ENCODE peak calls at places on chromosomes 2 and 18, in eight cellular contexts. I is K562, V is astrocyte, Y is SK-N-SH, R is HCT116, J is GM12878, N is GM23248, A is A549. O is an unnamed sample.

GRCh38 chr18:8260319-8260718 is 348.9 kb upstream of the RAB12 start:
- DNase-seq in I (no peak), V (peak; percentile 18), Y (no peak), N (peak; percentile 13), A (no peak), J (no peak), R (no peak), O (no peak)

GRCh38 chr18:63883617-63884016 is 3.9 kb upstream of the SERPINB2 start:
- DNase-seq in N (peak; percentile 23), Y (no peak), J (no peak), V (no peak), R (no peak), I (no peak), A (no peak), O (no peak)

GRCh38 chr18:8162797-8163196 is 446.4 kb upstream of the RAB12 start:
- DNase-seq in V (no peak), J (no peak), R (no peak), I (no peak), A (no peak), N (no peak), Y (no peak), O (peak; percentile 15)

GRCh38 chr2:241867776-241868420 is 1.6 kb upstream of the RTP5 start:
- DNase-seq in A (no peak), Y (peak; percentile 42), R (no peak), J (no peak), N (peak; percentile 17), I (no peak), V (no peak), O (no peak)

GRCh38 chr2:172836386-172837200 is 100.9 kb downstream of the RAPGEF4 start:
- DNase-seq in I (no peak), Y (no peak), R (peak; percentile 56), V (peak; percentile 80), J (no peak), N (peak; percentile 79), A (peak; percentile 76), O (no peak)

GRCh38 chr2:226251661-226252060 is 548.0 kb downstream of the IRS1 start:
- DNase-seq in N (no peak), R (no peak), V (no peak), A (no peak), Y (no peak), J (no peak), I (no peak), O (no peak)

GRCh38 chr2:18455256-18455862 is 105.1 kb downstream of the RDH14 start:
- DNase-seq in I (no peak), A (peak; percentile 5), N (peak; percentile 81), Y (peak; percentile 7), R (no peak), J (no peak), V (peak; percentile 82), O (peak; percentile 37)

GRCh38 chr2:173109253-173110188 is 33.9 kb downstream of the MAP3K20 start:
- DNase-seq in Y (no peak), J (no peak), A (peak; percentile 77), N (peak; percentile 76), V (peak; percentile 90), R (no peak), I (no peak), O (no peak)

GRCh38 chr2:234491281-234491680 is 5.6 kb downstream of the ARL4C start:
- DNase-seq in A (no peak), J (no peak), I (no peak), Y (no peak), V (peak; percentile 46), N (no peak), R (no peak), O (no peak)

GRCh38 chr2:54859997-54860701 is 136.7 kb downstream of the EML6 start:
- DNase-seq in A (peak; percentile 55), J (no peak), Y (no peak), I (no peak), V (peak; percentile 96), N (peak; percentile 84), R (no peak), O (no peak)

GRCh38 chr2:226426292-226426736 is 373.3 kb downstream of the IRS1 start:
- DNase-seq in R (no peak), A (peak; percentile 65), I (no peak), Y (no peak), N (peak; percentile 90), V (peak; percentile 93), J (no peak), O (no peak)

GRCh38 chr2:167187049-167187727 is 298.9 kb downstream of the XIRP2 start:
- DNase-seq in A (no peak), Y (no peak), R (no peak), N (no peak), J (no peak), I (no peak), V (no peak), O (no peak)

GRCh38 chr18:7305416-7305815 is 74.5 kb downstream of the LRRC30 start:
- DNase-seq in I (no peak), R (no peak), J (no peak), N (no peak), V (no peak), Y (no peak), A (no peak), O (no peak)

GRCh38 chr2:86679036-86679435 is 41.1 kb upstream of the RMND5A start:
- DNase-seq in J (no peak), V (no peak), Y (no peak), I (no peak), A (no peak), R (no peak), N (no peak), O (no peak)

GRCh38 chr2:150620860-150621259 is 133.4 kb upstream of the RND3 start:
- DNase-seq in V (peak; percentile 39), R (no peak), I (no peak), A (no peak), J (no peak), N (peak; percentile 62), Y (no peak), O (no peak)

GRCh38 chr2:213627054-213627710 is 342.9 kb downstream of the SPAG16 start:
- DNase-seq in N (no peak), A (no peak), Y (no peak), I (no peak), J (peak; percentile 46), R (no peak), V (no peak), O (no peak)

GRCh38 chr18:60358516-60358915 is 14.1 kb downstream of the MC4R start:
- DNase-seq in R (no peak), Y (no peak), A (no peak), N (peak; percentile 40), V (peak; percentile 40), J (no peak), I (no peak), O (no peak)

GRCh38 chr2:26001743-26002341 is 19.5 kb upstream of the KIF3C start:
- DNase-seq in I (no peak), J (no peak), R (no peak), A (peak; percentile 78), V (no peak), N (peak; percentile 72), Y (no peak), O (no peak)

GRCh38 chr2:25996844-25997243 is 14.5 kb upstream of the KIF3C start:
- DNase-seq in V (no peak), Y (no peak), R (no peak), N (peak; percentile 31), A (no peak), J (no peak), I (no peak), O (no peak)

GRCh38 chr2:26000561-26001211 is 18.4 kb upstream of the KIF3C start:
- DNase-seq in R (no peak), V (no peak), N (peak; percentile 72), J (no peak), A (peak; percentile 77), Y (no peak), I (no peak), O (no peak)

GRCh38 chr2:26008095-26008494 is 25.8 kb upstream of the RAB10 start:
- DNase-seq in V (no peak), A (no peak), R (no peak), I (no peak), N (no peak), J (no peak), Y (no peak), O (no peak)

DNA sequence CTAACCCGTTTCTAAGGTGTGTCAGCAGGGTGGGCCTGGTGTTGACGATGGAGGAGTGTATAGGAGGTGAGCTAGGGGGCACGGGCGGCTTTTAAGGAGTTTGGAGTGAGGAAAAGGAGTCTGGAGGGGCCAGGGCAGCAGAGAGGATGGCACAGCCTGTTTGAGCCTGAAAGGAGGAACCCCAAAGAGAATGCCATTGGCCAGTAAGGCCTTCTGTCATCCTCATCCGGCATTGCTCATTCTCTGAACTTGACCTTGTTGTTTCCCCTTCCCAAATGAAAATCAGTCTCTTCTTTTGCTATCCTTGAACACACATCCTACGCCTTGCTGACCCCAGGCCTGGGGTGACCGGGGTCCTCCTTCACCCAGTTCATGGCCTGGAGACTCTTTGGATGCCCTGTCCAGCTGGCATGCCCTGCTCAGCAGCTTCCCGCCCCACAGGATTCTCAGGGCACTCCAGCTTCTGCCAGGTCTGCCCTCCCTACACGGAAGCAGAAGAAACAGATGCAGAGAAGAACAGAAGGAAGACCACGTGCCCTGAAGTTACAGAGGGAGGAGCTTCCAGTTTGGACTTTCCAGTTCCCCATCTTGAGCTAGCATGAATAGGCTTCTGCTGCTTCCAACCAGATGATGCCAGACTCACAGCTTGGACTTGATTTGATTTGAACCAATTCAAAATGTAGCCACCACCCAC is 20.5 kb upstream of the KIF3C start:
- DNase-seq in V (no peak), N (no peak), J (no peak), A (no peak), I (no peak), Y (no peak), R (no peak), O (no peak)
- H3K27ac ChIP-seq in V (no peak overlapping the region), N (no peak overlapping the region), J (no peak overlapping the region), A (peak overlapping the region; percentile 93), I (no peak overlapping the region), Y (no peak overlapping the region), R (no peak overlapping the region), O (no peak overlapping the region)

GRCh38 chr2:126145752-126146151 is 510.2 kb upstream of the GYPC start:
- DNase-seq in J (no peak), A (no peak), V (no peak), R (no peak), Y (no peak), I (no peak), N (no peak), O (no peak)
- H3K9me3 ChIP-seq in J (no peaks in the 10 kb centered on the region), A (no peaks in the 10 kb centered on the region), V (no peaks in the 10 kb centered on the region), R (peaks cover 12% of the 10 kb centered on the region), Y (peaks cover 3% of the 10 kb centered on the region), I (no peaks in the 10 kb centered on the region), N (no peaks in the 10 kb centered on the region), O (no peaks in the 10 kb centered on the region)

GRCh38 chr2:160210599-160211138 is 10.6 kb upstream of the ITGB6 start:
- DNase-seq in J (peak; percentile 75), A (peak; percentile 86), R (peak; percentile 68), N (peak; percentile 58), V (no peak), I (peak; percentile 67), Y (peak; percentile 52), O (peak; percentile 80)
- H3K4me2 ChIP-seq in J (peak overlapping the region; percentile 7), A (peak overlapping the region; percentile 77), R (peak overlapping the region; percentile 35), N (no peak overlapping the region), V (no peak overlapping the region), I (no peak overlapping the region), Y (no peak overlapping the region), O (no peak overlapping the region)

DNA sequence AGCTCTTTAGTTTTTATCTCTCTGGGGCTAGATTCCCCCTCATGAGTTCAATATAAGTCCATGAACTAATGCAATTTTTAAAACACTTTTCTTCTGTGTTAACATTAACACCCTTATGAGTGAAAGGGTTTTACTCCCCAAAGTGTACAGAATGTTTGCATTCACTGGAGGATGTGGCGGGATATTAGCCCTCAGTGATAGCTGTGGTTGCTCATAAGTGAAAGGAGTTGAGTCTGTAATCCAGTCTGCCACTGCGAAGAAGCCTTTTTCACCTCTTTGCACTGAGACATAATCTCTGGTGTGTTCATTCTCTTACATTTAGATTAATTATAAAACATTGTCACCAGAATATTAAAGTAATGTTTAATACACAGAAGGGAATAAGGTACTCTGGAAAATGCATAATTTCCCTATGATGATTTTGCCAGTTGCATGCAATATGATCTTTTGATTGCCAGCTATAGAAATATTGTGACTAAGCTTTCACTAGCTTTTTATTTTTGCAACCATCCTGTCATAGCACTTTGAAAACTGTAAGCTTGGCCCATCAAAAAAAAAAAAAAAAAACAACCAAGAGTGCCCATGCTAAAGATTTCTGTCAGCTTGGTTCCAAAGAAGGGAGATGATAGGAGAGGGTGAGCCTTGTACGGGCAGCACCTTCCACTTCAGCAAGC is 113.2 kb downstream of the BCL11A start:
- DNase-seq in Y (no peak), A (no peak), N (no peak), R (no peak), I (no peak), J (no peak), V (no peak), O (no peak)
- H3K27ac ChIP-seq in Y (no peak overlapping the region), A (no peak overlapping the region), N (no peak overlapping the region), R (no peak overlapping the region), I (no peak overlapping the region), J (peak overlapping the region; percentile 94), V (no peak overlapping the region), O (no peak overlapping the region)

O was measured in neural progenitor cell.